ENCODE peak calls at places on chromosomes 1 and 21, in six cellular contexts. F is cardiac fibroblast, Q is ovary, R is OCI-LY7, U is PC-3, T is astrocyte. G is an unnamed sample.
A peak's percentile ranks its signal among the peaks of the same experiment; 100 is the strongest.

GRCh38 chr1:44780583-44781121 is 5.3 kb downstream of the RPS8 start:
- DNase-seq in Q (no peak), U (peak; percentile 1), R (no peak), T (no peak), F (no peak), G (no peak)

GRCh38 chr1:174051956-174052355 is 29.8 kb upstream of the RC3H1 start:
- DNase-seq in U (no peak), F (peak; percentile 48), R (no peak), T (peak; percentile 81), Q (no peak), G (no peak)

GRCh38 chr1:186142916-186143315 is 232.1 kb downstream of the TPR start:
- DNase-seq in R (no peak), F (no peak), Q (no peak), U (no peak), T (peak; percentile 56), G (no peak)

GRCh38 chr1:91567583-91567982 is 66.9 kb downstream of the CDC7 start:
- DNase-seq in U (peak; percentile 80), R (no peak), T (no peak), F (no peak), Q (no peak), G (no peak)

GRCh38 chr1:114509596-114510234 is 1.3 kb downstream of the TRIM33 start:
- DNase-seq in T (peak; percentile 2), Q (no peak), R (peak; percentile 17), U (peak; percentile 29), F (peak; percentile 4), G (no peak)

GRCh38 chr21:23223882-23224281 is 2225.7 kb downstream of the NCAM2 start:
- DNase-seq in U (no peak), Q (no peak), F (no peak), R (no peak), T (no peak), G (no peak)

GRCh38 chr1:118185083-118185899 is at the start of gene SPAG17:
- DNase-seq in Q (peak; percentile 63), F (peak; percentile 74), R (no peak), U (no peak), T (peak; percentile 51), G (peak; percentile 28)

GRCh38 chr1:98374098-98374497 is 287.4 kb upstream of the SNX7 start:
- DNase-seq in U (no peak), T (no peak), R (no peak), Q (no peak), F (no peak), G (no peak)

GRCh38 chr21:35838350-35838749 is 222.0 kb downstream of the SETD4 start:
- DNase-seq in F (no peak), Q (no peak), U (no peak), T (no peak), R (no peak), G (no peak)

GRCh38 chr1:2499986-2500596 is 24.0 kb downstream of the PLCH2 start:
- DNase-seq in R (peak; percentile 66), U (no peak), Q (no peak), F (no peak), T (no peak), G (no peak)

GRCh38 chr1:181038399-181038873 is 4.7 kb downstream of the MR1 start:
- DNase-seq in T (peak; percentile 36), U (peak; percentile 82), Q (no peak), F (peak; percentile 63), R (peak; percentile 68), G (no peak)

GRCh38 chr1:18608534-18608933 is 22.1 kb upstream of the PAX7 start:
- DNase-seq in R (peak; percentile 37), T (no peak), U (peak; percentile 29), Q (no peak), F (no peak), G (no peak)

GRCh38 chr21:41612674-41613250 is 104.8 kb upstream of the TMPRSS2 start:
- DNase-seq in R (peak; percentile 41), T (peak; percentile 98), Q (peak; percentile 88), U (peak; percentile 93), F (peak; percentile 99), G (peak; percentile 93)

GRCh38 chr1:94805912-94806311 is 14.2 kb upstream of the SLC44A3 start:
- DNase-seq in F (peak; percentile 73), U (peak; percentile 77), T (no peak), Q (peak; percentile 66), R (peak; percentile 64), G (peak; percentile 81)

GRCh38 chr1:6409733-6410132 is 10.0 kb downstream of the HES2 start:
- DNase-seq in Q (no peak), T (no peak), F (no peak), U (no peak), R (no peak), G (no peak)

GRCh38 chr21:38959686-38960049 is 153.9 kb downstream of the ETS2 start:
- DNase-seq in T (no peak), Q (no peak), F (no peak), U (no peak), R (no peak), G (no peak)

GRCh38 chr1:241063281-241063680 is 293.7 kb downstream of the RGS7 start:
- DNase-seq in F (no peak), R (no peak), Q (no peak), U (no peak), T (no peak), G (no peak)

GRCh38 chr1:110433803-110434202 is 17.1 kb upstream of the PROK1 start:
- DNase-seq in T (peak; percentile 12), R (peak; percentile 34), F (peak; percentile 31), Q (no peak), U (peak; percentile 75), G (peak; percentile 17)

GRCh38 chr1:17976843-17977242 is 130.8 kb upstream of the IGSF21 start:
- DNase-seq in F (no peak), Q (no peak), U (peak; percentile 5), R (no peak), T (no peak), G (no peak)

GRCh38 chr1:178408869-178409268 is 87.9 kb downstream of the CLEC20A start:
- DNase-seq in F (no peak), T (no peak), Q (no peak), R (no peak), U (peak; percentile 7), G (no peak)

GRCh38 chr1:205314986-205315618 is 6.4 kb downstream of the NUAK2 start:
- DNase-seq in R (peak; percentile 68), U (no peak), T (no peak), Q (no peak), F (no peak), G (no peak)

GRCh38 chr1:154325583-154326545 is 539 bp downstream of the ATP8B2 start:
- DNase-seq in F (peak; percentile 92), R (peak; percentile 33), Q (peak; percentile 78), T (peak; percentile 79), U (peak; percentile 83), G (peak; percentile 95)

DNA sequence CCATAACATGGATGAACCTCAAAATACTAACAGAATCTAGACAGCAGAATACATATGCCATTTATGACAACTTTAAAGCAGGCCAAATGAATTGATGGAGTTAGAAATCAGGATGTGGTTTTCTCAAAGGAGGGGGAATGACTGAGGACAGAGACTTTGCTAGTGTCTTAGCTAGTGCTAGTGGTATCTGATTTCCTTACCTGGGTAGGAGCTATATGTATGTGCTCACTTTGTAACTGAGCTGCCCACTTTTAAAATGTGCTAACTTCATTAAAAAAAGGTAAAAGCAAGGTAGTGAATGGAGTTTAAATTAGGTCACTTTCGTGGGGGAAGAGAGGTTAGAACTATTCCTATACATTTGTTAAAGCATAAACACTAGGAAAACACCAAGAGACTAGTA is 2.6 kb downstream of the GTF2B start:
- DNase-seq in Q (no peak), R (no peak), F (no peak), U (no peak), T (no peak), G (no peak)
- H3K4me3 ChIP-seq in Q (no peak overlapping the region), R (peak overlapping the region; percentile 28), F (no peak overlapping the region), U (peak overlapping the region; percentile 31), T (no peak overlapping the region), G (no peak overlapping the region)

DNA sequence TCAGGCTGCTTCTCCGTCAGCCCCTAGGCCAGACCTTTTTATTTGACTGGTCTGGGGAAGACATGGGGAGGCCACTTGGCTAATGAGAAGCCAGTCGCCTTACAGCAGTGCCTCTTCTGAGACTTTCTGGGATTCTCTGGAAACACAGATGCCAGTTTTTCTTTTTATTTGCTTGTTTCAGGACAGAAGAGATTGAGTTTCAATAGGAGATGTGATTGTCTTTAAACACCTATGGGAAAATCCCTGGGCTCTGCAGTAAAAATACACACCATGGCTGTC is 15.4 kb upstream of the BTG2 start:
- DNase-seq in R (no peak), Q (no peak), U (no peak), T (no peak), F (no peak), G (no peak)
- H3K4me3 ChIP-seq in R (peak overlapping the region; percentile 63), Q (no peak overlapping the region), U (no peak overlapping the region), T (no peak overlapping the region), F (no peak overlapping the region), G (no peak overlapping the region)

GRCh38 chr1:87279201-87279860 is 49.3 kb upstream of the LMO4 start:
- DNase-seq in F (peak; percentile 36), T (peak; percentile 55), U (no peak), Q (no peak), R (no peak), G (no peak)
- H3K4me3 ChIP-seq in F (no peak overlapping the region), T (no peak overlapping the region), U (no peak overlapping the region), Q (no peak overlapping the region), R (no peak overlapping the region), G (no peak overlapping the region)

DNA sequence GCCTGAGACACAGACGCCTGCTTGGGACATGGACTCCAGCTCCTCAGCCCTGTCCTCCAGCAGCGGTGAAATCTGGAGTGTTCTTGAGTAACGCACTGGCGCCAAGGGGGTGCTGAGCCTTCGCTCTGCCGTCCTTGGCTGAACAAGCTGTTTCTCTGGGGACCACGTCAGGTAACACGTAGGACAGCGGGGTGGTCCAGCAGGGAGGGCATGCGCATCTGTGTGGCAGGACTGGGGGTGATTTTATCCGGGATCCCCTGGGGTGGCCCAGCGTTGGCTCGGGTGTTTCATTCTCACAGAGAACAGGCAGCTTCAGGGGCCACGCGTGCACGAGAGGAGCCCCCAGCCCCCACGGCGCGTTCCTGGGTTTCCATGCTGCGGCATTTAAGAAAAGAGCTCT is 61.2 kb downstream of the AGPAT3 start:
- DNase-seq in T (no peak), F (no peak), Q (no peak), U (no peak), R (no peak), G (no peak)
- H3K4me3 ChIP-seq in T (no peak overlapping the region), F (no peak overlapping the region), Q (no peak overlapping the region), U (no peak overlapping the region), R (no peak overlapping the region), G (no peak overlapping the region)

DNA sequence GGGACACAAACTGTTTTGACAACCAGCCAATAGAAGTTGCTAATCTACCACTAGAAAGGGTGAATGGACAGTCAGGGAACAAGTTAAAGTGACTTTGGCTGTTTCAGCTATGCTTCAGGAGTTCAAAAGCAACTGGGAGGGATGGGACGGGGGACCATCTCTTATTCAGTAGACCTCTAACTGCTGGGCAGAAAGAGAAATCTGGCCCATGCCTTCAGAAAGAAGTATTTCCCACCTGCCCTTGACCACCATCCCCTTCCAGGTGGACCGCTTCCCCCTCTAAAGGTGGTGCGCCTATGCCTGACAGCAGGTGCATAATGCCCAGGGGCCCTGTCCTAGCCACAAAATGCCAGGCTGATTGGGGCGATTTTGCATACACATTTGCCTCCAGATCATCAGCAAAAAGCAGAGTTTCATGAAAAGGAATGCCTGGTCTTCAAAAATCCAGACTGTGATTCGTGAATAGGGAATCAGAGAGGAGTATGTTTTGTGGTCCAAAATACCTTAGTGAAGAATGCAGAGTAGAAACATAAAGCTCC is 5.1 kb downstream of the ITPKB start:
- DNase-seq in U (no peak), F (no peak), T (no peak), Q (no peak), R (no peak), G (no peak)
- H3K4me3 ChIP-seq in U (no peak overlapping the region), F (no peak overlapping the region), T (no peak overlapping the region), Q (peak overlapping the region; percentile 22), R (peak overlapping the region; percentile 83), G (no peak overlapping the region)